ENCODE peak calls at places on chromosomes 4 and X, in five cellular contexts. M is Peyer's patch, G is K562, E is ovary, D is IMR-90. F is an unnamed sample.

GRCh38 chr4:46649390-46649789 is 259.5 kb upstream of the GABRA2 start:
- DNase-seq in M (no peak), G (no peak), E (no peak), D (peak), F (no peak)

GRCh38 chr4:82358773-82359324 is 14.9 kb downstream of the HNRNPD start:
- DNase-seq in D (no peak), M (no peak), G (no peak), E (no peak), F (no peak)

GRCh38 chr4:186037692-186038658 is 31.0 kb upstream of the TLR3 start:
- DNase-seq in D (peak), M (peak), G (peak), E (peak), F (peak)

GRCh38 chrX:21658152-21658737 is at the start of gene KLHL34:
- DNase-seq in G (no peak), M (peak), D (no peak), E (no peak), F (no peak)

GRCh38 chrX:153317996-153318722 is 3.4 kb downstream of the PNMA6F start:
- DNase-seq in D (no peak), E (no peak), M (no peak), G (no peak), F (no peak)

GRCh38 chr4:60313616-60314015 is 886.5 kb upstream of the ADGRL3 start:
- DNase-seq in D (peak), E (no peak), M (no peak), G (no peak), F (no peak)

GRCh38 chrX:80663331-80663730 is 146.3 kb downstream of the BRWD3 start:
- DNase-seq in G (no peak), E (no peak), D (no peak), M (no peak), F (no peak)

GRCh38 chrX:91434351-91435168 is at the start of gene PABPC5:
- DNase-seq in M (peak), G (no peak), E (peak), D (peak), F (peak)

GRCh38 chr4:41524446-41524845 is 13.5 kb upstream of the LIMCH1 start:
- DNase-seq in M (no peak), D (no peak), E (no peak), G (no peak), F (no peak)

GRCh38 chrX:130726661-130727060 is 176.3 kb downstream of the ENOX2 start:
- DNase-seq in G (no peak), M (no peak), D (peak), E (no peak), F (no peak)

GRCh38 chr4:17128268-17128667 is 229.8 kb upstream of the LDB2 start:
- DNase-seq in E (no peak), G (no peak), D (peak), M (no peak), F (no peak)

GRCh38 chrX:129651756-129652564 is 2.8 kb downstream of the APLN start:
- DNase-seq in D (no peak), M (peak), G (no peak), E (no peak), F (no peak)

GRCh38 chrX:134849390-134849789 is 141.4 kb upstream of the SMIM10 start:
- DNase-seq in D (peak), E (no peak), G (no peak), M (no peak), F (no peak)

GRCh38 chr4:145868637-145869409 is 69.8 kb downstream of the ZNF827 start:
- DNase-seq in E (no peak), D (peak), M (no peak), G (no peak), F (no peak)

GRCh38 chr4:114217150-114217817 is 237.8 kb upstream of the ARSJ start:
- DNase-seq in G (no peak), D (no peak), E (no peak), M (no peak), F (peak)

GRCh38 chrX:66622209-66622608 is 16.7 kb downstream of the EDA2R start:
- DNase-seq in D (peak), G (no peak), E (no peak), M (no peak), F (no peak)

GRCh38 chr4:106264331-106264728 is 51.7 kb downstream of the TBCK start:
- DNase-seq in D (peak), G (peak), E (no peak), M (no peak), F (no peak)

GRCh38 chr4:5409237-5409636 is 299.1 kb downstream of the EVC2 start:
- DNase-seq in G (no peak), E (no peak), M (no peak), D (peak), F (no peak)

GRCh38 chrX:124230573-124231300 is 101.7 kb upstream of the TEX13D start:
- DNase-seq in E (no peak), D (no peak), M (no peak), G (no peak), F (no peak)

GRCh38 chr4:76028242-76028859 is 5.1 kb upstream of the CXCL10 start:
- DNase-seq in G (no peak), E (no peak), D (peak), M (no peak), F (no peak)

GRCh38 chr4:166839615-166840251 is 394.6 kb downstream of the SPOCK3 start:
- DNase-seq in G (no peak), E (no peak), M (no peak), D (no peak), F (no peak)

GRCh38 chr4:24044610-24045589 is 155.1 kb upstream of the PPARGC1A start:
- DNase-seq in D (no peak), G (no peak), E (no peak), M (no peak), F (no peak)

GRCh38 chr4:137200322-137200721 is 332.0 kb downstream of the PCDH18 start:
- DNase-seq in D (no peak), M (no peak), E (no peak), G (no peak), F (no peak)

GRCh38 chr4:112807999-112808398 is 171.1 kb downstream of the LARP7 start:
- DNase-seq in D (no peak), E (no peak), M (no peak), G (no peak), F (no peak)

GRCh38 chrX:68872171-68872570 is 43.4 kb downstream of the EFNB1 start:
- DNase-seq in E (no peak), G (no peak), D (no peak), M (no peak), F (no peak)

GRCh38 chr4:138672393-138672976 is 343.1 kb upstream of the NOCT start:
- DNase-seq in D (no peak), G (no peak), E (no peak), M (no peak), F (no peak)

DNA sequence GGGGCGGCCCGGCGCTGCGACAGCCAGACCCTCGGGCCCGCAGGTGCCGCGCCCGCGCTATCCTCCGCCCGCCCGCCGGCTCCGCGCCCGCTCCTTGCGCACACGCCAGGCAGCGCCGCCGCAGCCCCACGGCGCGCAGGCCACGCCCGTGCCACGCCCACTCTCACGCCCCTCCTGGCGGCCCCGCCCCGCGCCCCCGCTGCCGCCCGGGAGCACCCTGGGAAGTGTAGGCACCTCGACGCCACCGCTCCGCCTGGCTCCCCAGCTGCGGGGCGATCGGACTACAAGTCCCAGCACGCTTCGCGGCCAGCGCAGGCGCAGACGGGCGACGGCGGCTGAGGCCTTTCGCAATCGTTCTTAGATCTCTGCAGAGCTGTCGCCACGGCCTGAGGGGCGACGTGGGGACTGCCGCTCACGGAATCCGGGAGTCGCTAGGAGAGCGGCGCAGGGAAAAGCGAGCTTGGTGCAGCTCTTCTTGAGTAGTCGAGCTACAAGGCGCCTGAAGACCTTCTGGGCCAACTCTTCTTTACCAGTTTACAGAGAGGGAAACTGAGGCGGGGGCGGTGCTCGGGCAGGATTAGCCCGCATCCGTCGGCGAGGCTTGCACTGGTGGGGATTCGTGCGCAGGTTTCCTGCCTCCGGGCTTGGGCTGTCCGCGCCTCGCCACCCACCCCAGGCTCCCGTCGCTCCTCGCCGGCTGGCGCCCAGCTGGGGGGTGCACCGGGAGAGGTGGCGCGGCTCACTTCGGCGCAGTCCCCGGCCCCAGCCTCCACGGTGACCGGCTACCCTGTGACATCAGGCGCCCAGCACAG is at the start of gene ABLIM2:
- DNase-seq in G (peak), E (peak), D (peak), M (peak), F (peak)
- TF ChIP-seq POLR2A in G (no peak), E (peak), D (no peak), M (no peak), F (peak)

GRCh38 chrX:70026112-70026850 is 23.5 kb downstream of the AWAT2 start:
- DNase-seq in G (no peak), D (peak), E (no peak), M (no peak), F (no peak)
- TF ChIP-seq POLR2A in G (no peak), D (no peak), E (no peak), M (no peak), F (no peak)

GRCh38 chr4:152382057-152382785 is 153.7 kb downstream of the FBXW7 start:
- DNase-seq in G (no peak), M (no peak), E (no peak), D (peak), F (peak)
- TF ChIP-seq POLR2A in G (no peak), M (no peak), E (no peak), D (no peak), F (no peak)

GRCh38 chrX:46547857-46548256 is 2.6 kb upstream of the ZNF674 start:
- DNase-seq in G (no peak), D (peak), M (peak), E (no peak), F (no peak)

GRCh38 chrX:46549914-46550313 is 4.7 kb upstream of the ZNF674 start:
- DNase-seq in G (no peak), M (no peak), E (no peak), D (no peak), F (no peak)

GRCh38 chrX:46543441-46543840 is 1.8 kb downstream of the ZNF674 start:
- DNase-seq in E (no peak), M (peak), G (no peak), D (no peak), F (no peak)

DNA sequence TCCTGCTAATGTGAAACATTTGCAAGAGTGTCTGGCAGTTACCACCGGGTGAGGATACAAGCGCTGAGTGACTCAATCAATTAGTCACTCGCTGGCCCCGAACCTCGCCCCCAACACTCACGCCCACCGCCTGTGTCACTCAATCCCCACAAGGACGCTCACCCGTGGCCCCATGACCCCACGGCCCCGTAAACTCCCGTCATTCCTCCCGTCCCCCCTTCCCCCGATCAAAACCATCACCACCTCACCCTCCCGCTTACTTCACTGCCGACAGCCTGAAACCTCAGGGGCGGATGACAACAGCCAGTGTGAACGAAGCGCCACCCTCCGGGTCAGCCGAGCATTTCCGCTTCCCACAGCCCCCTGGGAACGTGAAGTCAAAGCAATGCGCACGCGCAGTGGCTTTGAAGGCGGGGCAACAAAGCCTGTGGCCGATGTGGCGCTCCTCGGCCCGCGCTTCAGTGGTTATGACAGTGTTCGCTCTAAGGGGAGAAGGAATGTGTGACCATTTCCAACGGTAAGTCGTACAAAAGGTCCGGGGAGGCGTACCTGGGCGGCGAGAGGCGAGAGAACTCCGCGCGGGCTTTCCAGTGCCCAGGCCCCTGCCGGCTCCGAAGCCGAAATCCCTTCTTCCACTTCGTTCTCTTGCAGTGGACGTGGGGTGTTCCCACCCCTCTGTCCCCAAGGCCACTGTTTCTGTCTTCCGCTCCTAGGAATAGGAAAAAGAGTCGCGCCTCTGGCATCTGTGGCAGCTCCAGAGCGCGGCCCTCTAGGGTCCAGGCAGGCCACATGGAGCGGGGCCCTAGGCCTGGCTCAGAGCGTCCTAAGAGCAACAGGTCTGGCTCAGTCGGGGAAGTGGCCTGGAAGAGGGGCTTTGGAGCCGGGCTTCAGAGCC is at the start of gene ZNF674:
- DNase-seq in E (peak), D (peak), M (peak), G (peak), F (peak)
- TF ChIP-seq POLR2A in E (peak), D (peak), M (peak), G (peak), F (peak)

GRCh38 chr4:87224036-87224923 is 3.9 kb upstream of the KLHL8 start:
- DNase-seq in E (no peak), M (no peak), D (no peak), G (no peak), F (no peak)

GRCh38 chr4:87219648-87220093 is 747 bp downstream of the KLHL8 start:
- DNase-seq in E (peak), D (peak), G (no peak), M (peak), F (peak)

GRCh38 chr4:87216469-87216868 is 3.9 kb downstream of the KLHL8 start:
- DNase-seq in E (no peak), D (no peak), G (no peak), M (no peak), F (no peak)

DNA sequence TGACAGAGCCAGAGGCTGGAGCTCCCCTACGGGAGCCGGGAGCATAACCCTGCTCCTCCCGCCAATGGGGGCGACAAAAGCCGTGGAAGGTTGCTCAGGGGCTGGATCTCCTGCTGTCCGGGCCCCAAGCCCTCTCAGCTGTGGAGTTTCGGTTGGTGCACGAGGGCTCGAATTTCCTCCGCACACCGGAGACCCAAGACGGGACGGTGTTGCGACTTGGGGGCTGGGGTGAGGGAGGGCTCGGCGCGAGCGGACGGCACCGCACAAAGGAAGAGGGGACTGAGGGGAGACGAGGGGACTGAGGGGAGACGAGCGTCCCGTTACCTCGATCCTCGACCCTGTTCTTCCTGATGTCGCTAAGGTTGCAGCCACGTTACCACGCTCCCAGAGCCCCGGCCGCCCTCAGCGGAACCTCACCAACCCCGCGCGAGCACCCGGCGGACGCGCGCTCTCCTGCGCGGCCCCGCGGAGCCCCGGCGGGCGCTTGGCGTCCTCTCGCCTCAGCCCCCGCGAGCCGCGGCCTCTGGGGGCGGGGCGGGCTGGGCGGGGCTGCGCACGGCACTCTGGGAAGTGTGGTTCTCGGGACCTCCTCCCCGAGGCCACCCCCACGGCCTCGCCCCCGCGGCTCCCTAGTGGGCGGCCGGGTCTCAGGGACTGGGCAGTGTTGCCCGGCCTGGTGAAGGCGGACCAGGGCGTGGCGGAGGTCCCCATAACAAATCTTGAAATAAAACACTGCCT is at the start of gene KLHL8:
- DNase-seq in M (peak), E (peak), G (peak), D (peak), F (peak)
- TF ChIP-seq POLR2A in M (peak), E (peak), G (peak), D (peak), F (peak)

GRCh38 chr4:15703439-15703838 is 574 bp downstream of the BST1 start:
- DNase-seq in D (no peak), M (no peak), E (no peak), G (no peak), F (no peak)

GRCh38 chr4:15706646-15707362 is 3.9 kb downstream of the BST1 start:
- DNase-seq in M (no peak), D (peak), G (no peak), E (no peak), F (no peak)

GRCh38 chr4:15704145-15704544 is 1.3 kb downstream of the BST1 start:
- DNase-seq in G (no peak), M (no peak), D (no peak), E (no peak), F (no peak)

GRCh38 chr4:15707363-15707715 is 4.5 kb downstream of the BST1 start:
- DNase-seq in M (no peak), E (no peak), D (no peak), G (no peak), F (no peak)

DNA sequence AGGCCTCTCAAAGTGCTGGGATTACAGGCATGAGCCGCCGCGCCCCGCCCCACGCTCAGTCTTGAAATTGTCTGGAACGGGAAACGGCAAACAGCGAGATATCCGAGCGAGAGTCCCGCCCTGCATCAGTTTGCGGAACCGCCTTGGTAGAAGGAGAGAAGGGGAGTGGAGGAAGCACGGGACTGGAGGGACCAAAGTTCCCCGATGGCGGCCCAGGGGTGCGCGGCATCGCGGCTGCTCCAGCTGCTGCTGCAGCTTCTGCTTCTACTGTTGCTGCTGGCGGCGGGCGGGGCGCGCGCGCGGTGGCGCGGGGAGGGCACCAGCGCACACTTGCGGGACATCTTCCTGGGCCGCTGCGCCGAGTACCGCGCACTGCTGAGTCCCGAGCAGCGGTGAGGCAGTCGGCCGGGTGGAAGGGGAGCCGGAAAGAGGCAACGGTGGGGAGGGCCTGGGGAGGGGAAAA is at the start of gene BST1:
- DNase-seq in M (peak), G (no peak), D (peak), E (peak), F (peak)
- TF ChIP-seq POLR2A in M (peak), G (no peak), D (no peak), E (no peak), F (no peak)

GRCh38 chrX:39857780-39858179 is 240.0 kb downstream of the BCOR start:
- DNase-seq in G (peak), E (no peak), D (no peak), M (no peak), F (no peak)

GRCh38 chrX:39855748-39856129 is 242.0 kb downstream of the BCOR start:
- DNase-seq in G (peak), E (no peak), M (peak), D (peak), F (no peak)

GRCh38 chrX:39856472-39857121 is 241.2 kb downstream of the BCOR start:
- DNase-seq in M (no peak), D (no peak), G (no peak), E (no peak), F (no peak)

GRCh38 chrX:39862958-39863357 is 234.8 kb downstream of the BCOR start:
- DNase-seq in G (no peak), M (no peak), E (no peak), D (no peak), F (no peak)

DNA sequence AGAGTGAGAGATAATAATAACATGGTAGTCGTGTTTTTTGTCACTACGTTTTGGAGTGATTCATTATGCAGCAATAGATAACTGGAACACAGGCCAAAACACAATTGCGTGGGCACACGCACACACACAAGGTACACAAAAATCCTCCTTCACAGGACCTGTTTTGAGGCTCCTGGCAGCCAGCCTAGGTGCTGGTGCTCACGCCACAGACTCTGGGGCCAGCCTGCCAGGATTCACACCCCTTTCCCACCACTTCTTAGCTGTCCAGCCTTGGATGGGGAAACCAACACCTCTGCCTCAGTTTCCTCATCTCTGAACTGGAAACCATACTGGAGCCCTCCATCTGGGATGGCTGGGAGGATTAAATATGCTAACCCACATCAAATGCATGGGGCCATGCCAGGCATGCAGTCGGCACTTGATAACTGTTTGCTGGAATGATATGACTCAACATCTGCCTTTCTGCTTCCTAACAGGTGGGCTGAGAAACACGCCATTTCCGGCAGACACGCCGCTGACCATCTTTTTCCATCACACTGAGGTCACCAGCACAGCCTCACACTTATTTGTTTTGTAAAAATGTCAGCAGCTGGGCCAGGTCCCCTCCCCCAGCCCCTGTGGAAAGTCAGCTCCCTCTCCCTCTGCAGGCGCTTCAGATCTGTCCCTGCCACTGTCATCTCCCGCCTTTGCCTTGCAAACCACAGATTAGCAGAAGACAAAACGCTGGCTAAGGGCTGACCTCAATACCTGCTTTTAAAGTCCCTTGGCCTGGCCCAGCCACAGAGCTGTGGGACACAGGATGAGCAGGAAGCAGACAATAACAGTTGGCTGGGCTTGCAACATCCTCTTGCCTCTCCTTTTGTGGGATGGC is 237.5 kb downstream of the BCOR start:
- DNase-seq in E (peak), D (peak), G (peak), M (peak), F (no peak)
- TF ChIP-seq POLR2A in E (no peak), D (no peak), G (no peak), M (no peak), F (no peak)

F was measured in body of pancreas.